ENCODE peak calls at places on chromosomes 3 and 15, in four cellular contexts. One of them, this sample, is unnamed. For H3K4me1, the result is how much of the 10 kb centered on the place peaks cover.

GRCh38 chr3:1082024-1082633 is 10.7 kb upstream of the CNTN6 start:
- DNase-seq in mesendoderm: peak
- DNase-seq in IMR-90: peak
- DNase-seq in H1: no peak
- DNase-seq in this sample: peak

GRCh38 chr15:89360294-89360971 is 25.8 kb upstream of the POLG start:
- DNase-seq in IMR-90: no peak
- DNase-seq in mesendoderm: peak
- DNase-seq in H1: no peak
- DNase-seq in this sample: peak

GRCh38 chr15:85837011-85837433 is 42.3 kb upstream of the KLHL25 start:
- DNase-seq in IMR-90: no peak
- DNase-seq in H1: no peak
- DNase-seq in mesendoderm: no peak
- DNase-seq in this sample: no peak

GRCh38 chr3:196837819-196838420 is 29.8 kb upstream of the SENP5 start:
- DNase-seq in H1: peak
- DNase-seq in IMR-90: peak
- DNase-seq in mesendoderm: peak
- DNase-seq in this sample: peak

GRCh38 chr3:151814588-151814987 is 672 bp downstream of the AADAC start:
- DNase-seq in H1: no peak
- DNase-seq in IMR-90: no peak
- DNase-seq in mesendoderm: no peak
- DNase-seq in this sample: no peak

GRCh38 chr3:65473746-65474145 is 565.0 kb downstream of the MAGI1 start:
- DNase-seq in H1: no peak
- DNase-seq in mesendoderm: no peak
- DNase-seq in IMR-90: peak
- DNase-seq in this sample: no peak

GRCh38 chr3:40753956-40754355 is 229.2 kb downstream of the ZNF621 start:
- DNase-seq in mesendoderm: peak
- DNase-seq in IMR-90: no peak
- DNase-seq in H1: no peak
- DNase-seq in this sample: no peak

GRCh38 chr3:172085557-172085895 is 46.1 kb downstream of the FNDC3B start:
- DNase-seq in H1: no peak
- DNase-seq in IMR-90: no peak
- DNase-seq in mesendoderm: no peak
- DNase-seq in this sample: no peak

GRCh38 chr3:61702453-61702852 is 141.1 kb downstream of the PTPRG start:
- DNase-seq in H1: no peak
- DNase-seq in IMR-90: no peak
- DNase-seq in mesendoderm: peak
- DNase-seq in this sample: no peak

GRCh38 chr15:75713338-75713895 is 769 bp upstream of the CSPG4 start:
- DNase-seq in IMR-90: peak
- DNase-seq in mesendoderm: peak
- DNase-seq in H1: no peak
- DNase-seq in this sample: peak

GRCh38 chr15:48176957-48177356 is 1.1 kb downstream of the MYEF2 start:
- DNase-seq in H1: no peak
- DNase-seq in mesendoderm: no peak
- DNase-seq in IMR-90: no peak
- DNase-seq in this sample: no peak

GRCh38 chr3:113034011-113034410 is 43.2 kb downstream of the GTPBP8 start:
- DNase-seq in mesendoderm: no peak
- DNase-seq in IMR-90: peak
- DNase-seq in H1: no peak
- DNase-seq in this sample: no peak

GRCh38 chr3:36942632-36943248 is 2.1 kb downstream of the TRANK1 start:
- DNase-seq in mesendoderm: no peak
- DNase-seq in IMR-90: no peak
- DNase-seq in H1: no peak
- DNase-seq in this sample: no peak

GRCh38 chr3:78918361-78919020 is 849.3 kb downstream of the ROBO1 start:
- DNase-seq in H1: no peak
- DNase-seq in IMR-90: peak
- DNase-seq in mesendoderm: no peak
- DNase-seq in this sample: no peak

GRCh38 chr15:83602021-83602420 is 51.9 kb upstream of the ADAMTSL3 start:
- DNase-seq in mesendoderm: peak
- DNase-seq in IMR-90: no peak
- DNase-seq in H1: no peak
- DNase-seq in this sample: no peak

GRCh38 chr15:31031471-31032064 is 40.1 kb upstream of the MTMR10 start:
- DNase-seq in IMR-90: peak
- DNase-seq in H1: no peak
- DNase-seq in mesendoderm: no peak
- DNase-seq in this sample: no peak

GRCh38 chr3:81743096-81744025 is 18.1 kb downstream of the GBE1 start:
- DNase-seq in H1: no peak
- DNase-seq in mesendoderm: peak
- DNase-seq in IMR-90: peak
- DNase-seq in this sample: no peak

GRCh38 chr15:80609512-80609946 is 85.6 kb upstream of the ABHD17C start:
- DNase-seq in mesendoderm: no peak
- DNase-seq in IMR-90: no peak
- DNase-seq in H1: no peak
- DNase-seq in this sample: no peak

GRCh38 chr3:31562525-31562924 is 29.8 kb downstream of the STT3B start:
- DNase-seq in H1: peak
- DNase-seq in mesendoderm: peak
- DNase-seq in IMR-90: no peak
- DNase-seq in this sample: peak

GRCh38 chr3:45940004-45940780 is 3.1 kb upstream of the CXCR6 start:
- DNase-seq in IMR-90: no peak
- DNase-seq in mesendoderm: peak
- DNase-seq in H1: no peak
- DNase-seq in this sample: no peak

GRCh38 chr3:118938183-118938961 is 96.3 kb downstream of the IGSF11 start:
- DNase-seq in mesendoderm: peak
- DNase-seq in IMR-90: peak
- DNase-seq in H1: no peak
- DNase-seq in this sample: no peak

GRCh38 chr3:171459130-171459941 is 869 bp downstream of the TNIK start:
- DNase-seq in H1: no peak
- DNase-seq in mesendoderm: peak
- DNase-seq in IMR-90: peak
- DNase-seq in this sample: peak

GRCh38 chr15:55894406-55894965 is 98.9 kb downstream of the NEDD4 start:
- DNase-seq in IMR-90: no peak
- DNase-seq in mesendoderm: no peak
- DNase-seq in H1: no peak
- DNase-seq in this sample: no peak

GRCh38 chr15:60889006-60889405 is 340.1 kb downstream of the RORA start:
- DNase-seq in H1: no peak
- DNase-seq in mesendoderm: no peak
- DNase-seq in IMR-90: no peak
- DNase-seq in this sample: no peak

GRCh38 chr15:73244333-73244732 is 124.4 kb downstream of the HCN4 start:
- DNase-seq in IMR-90: no peak
- DNase-seq in H1: no peak
- DNase-seq in mesendoderm: peak
- DNase-seq in this sample: peak

GRCh38 chr3:152236741-152237140 is 32.0 kb upstream of the MBNL1 start:
- DNase-seq in mesendoderm: peak
- DNase-seq in H1: no peak
- DNase-seq in IMR-90: peak
- DNase-seq in this sample: no peak

GRCh38 chr3:160709477-160710182 is 32.7 kb downstream of the ARL14 start:
- DNase-seq in H1: no peak
- DNase-seq in IMR-90: no peak
- DNase-seq in mesendoderm: peak
- DNase-seq in this sample: no peak

GRCh38 chr3:123374016-123374415 is 74.9 kb downstream of the ADCY5 start:
- DNase-seq in H1: no peak
- DNase-seq in IMR-90: no peak
- DNase-seq in mesendoderm: no peak
- DNase-seq in this sample: no peak

GRCh38 chr3:71583569-71584215 is at the start of gene FOXP1:
- DNase-seq in H1: no peak
- DNase-seq in IMR-90: peak
- DNase-seq in mesendoderm: peak
- DNase-seq in this sample: peak

GRCh38 chr15:101019351-101019750 is 100.2 kb downstream of the LRRK1 start:
- DNase-seq in H1: no peak
- DNase-seq in mesendoderm: no peak
- DNase-seq in IMR-90: no peak
- DNase-seq in this sample: peak

GRCh38 chr3:129992781-129993180 is 18.3 kb downstream of the TRH start:
- DNase-seq in IMR-90: no peak
- DNase-seq in H1: no peak
- DNase-seq in mesendoderm: peak
- DNase-seq in this sample: peak

GRCh38 chr3:171264758-171265157 is 195.4 kb downstream of the TNIK start:
- DNase-seq in mesendoderm: no peak
- DNase-seq in H1: no peak
- DNase-seq in IMR-90: no peak
- DNase-seq in this sample: no peak

GRCh38 chr15:32029409-32029861 is 880 bp upstream of the CHRNA7 start:
- DNase-seq in H1: no peak
- DNase-seq in mesendoderm: peak
- DNase-seq in IMR-90: no peak
- DNase-seq in this sample: peak

GRCh38 chr15:92409521-92409920 is 15.8 kb downstream of the ST8SIA2 start:
- DNase-seq in mesendoderm: peak
- DNase-seq in IMR-90: no peak
- DNase-seq in H1: no peak
- DNase-seq in this sample: no peak

GRCh38 chr15:92413511-92413910 is 19.8 kb downstream of the ST8SIA2 start:
- DNase-seq in IMR-90: no peak
- DNase-seq in mesendoderm: peak
- DNase-seq in H1: no peak
- DNase-seq in this sample: no peak

GRCh38 chr15:92410544-92410943 is 16.9 kb downstream of the ST8SIA2 start:
- DNase-seq in mesendoderm: no peak
- DNase-seq in IMR-90: no peak
- DNase-seq in H1: no peak
- DNase-seq in this sample: no peak

GRCh38 chr15:92409006-92409405 is 15.3 kb downstream of the ST8SIA2 start:
- DNase-seq in H1: no peak
- DNase-seq in IMR-90: no peak
- DNase-seq in mesendoderm: peak
- DNase-seq in this sample: no peak

GRCh38 chr15:92411256-92411655 is 17.6 kb downstream of the ST8SIA2 start:
- DNase-seq in mesendoderm: no peak
- DNase-seq in H1: no peak
- DNase-seq in IMR-90: no peak
- DNase-seq in this sample: no peak
- H2BK120ac ChIP-seq in mesendoderm: no peak
- H2BK120ac ChIP-seq in H1: no peak
- H2BK120ac ChIP-seq in IMR-90: no peak
- H2BK120ac ChIP-seq in this sample: no peak

GRCh38 chr3:141524988-141525387 is 38.2 kb downstream of the RASA2 start:
- DNase-seq in IMR-90: no peak
- DNase-seq in H1: no peak
- DNase-seq in mesendoderm: no peak
- DNase-seq in this sample: no peak
- H3K4me1 ChIP-seq in IMR-90: under half
- H3K4me1 ChIP-seq in H1: under half
- H3K4me1 ChIP-seq in mesendoderm: under half
- H3K4me1 ChIP-seq in this sample: under half

GRCh38 chr15:98751767-98752166 is 103.4 kb downstream of the IGF1R start:
- DNase-seq in IMR-90: no peak
- DNase-seq in mesendoderm: no peak
- DNase-seq in H1: no peak
- DNase-seq in this sample: no peak

GRCh38 chr15:98755138-98755537 is 106.8 kb downstream of the IGF1R start:
- DNase-seq in mesendoderm: no peak
- DNase-seq in IMR-90: peak
- DNase-seq in H1: no peak
- DNase-seq in this sample: no peak

GRCh38 chr15:98755781-98756180 is 107.4 kb downstream of the IGF1R start:
- DNase-seq in IMR-90: no peak
- DNase-seq in mesendoderm: no peak
- DNase-seq in H1: no peak
- DNase-seq in this sample: no peak

GRCh38 chr15:98754283-98755022 is 106.1 kb downstream of the IGF1R start:
- DNase-seq in H1: no peak
- DNase-seq in mesendoderm: peak
- DNase-seq in IMR-90: peak
- DNase-seq in this sample: no peak

DNA sequence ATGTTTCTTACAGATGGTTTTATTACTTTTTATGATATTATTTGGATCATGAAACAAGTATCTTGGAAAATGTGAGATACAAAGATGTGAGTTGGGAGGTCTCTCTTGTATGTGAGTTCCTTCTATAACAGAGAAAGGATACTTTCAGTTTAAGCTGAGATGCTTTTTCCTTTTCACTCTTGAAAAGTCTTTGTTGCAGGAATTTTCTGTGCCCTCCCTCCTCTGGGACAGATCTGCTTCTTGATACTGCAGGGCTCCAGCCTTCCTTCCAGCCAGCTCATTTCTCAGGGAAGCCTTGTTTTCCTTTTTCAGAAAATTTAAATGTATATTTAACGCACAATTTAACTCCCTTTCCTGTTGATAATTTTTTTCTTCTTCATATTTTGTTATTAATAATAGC is 105.4 kb downstream of the IGF1R start:
- DNase-seq in H1: no peak
- DNase-seq in IMR-90: no peak
- DNase-seq in mesendoderm: no peak
- DNase-seq in this sample: no peak
- H3K56ac ChIP-seq in H1: no peak
- H3K56ac ChIP-seq in IMR-90: peak
- H3K56ac ChIP-seq in mesendoderm: no peak
- H3K56ac ChIP-seq in this sample: no peak

GRCh38 chr15:41263891-41264351 is 32.9 kb downstream of the CHP1 start:
- DNase-seq in IMR-90: peak
- DNase-seq in H1: peak
- DNase-seq in mesendoderm: peak
- DNase-seq in this sample: peak

GRCh38 chr15:41258706-41259471 is 27.8 kb downstream of the CHP1 start:
- DNase-seq in H1: no peak
- DNase-seq in IMR-90: peak
- DNase-seq in mesendoderm: no peak
- DNase-seq in this sample: no peak

GRCh38 chr15:41256577-41257038 is 25.5 kb downstream of the CHP1 start:
- DNase-seq in mesendoderm: no peak
- DNase-seq in IMR-90: no peak
- DNase-seq in H1: no peak
- DNase-seq in this sample: no peak

GRCh38 chr15:41259546-41260189 is 28.6 kb downstream of the CHP1 start:
- DNase-seq in IMR-90: no peak
- DNase-seq in mesendoderm: no peak
- DNase-seq in H1: no peak
- DNase-seq in this sample: no peak

GRCh38 chr15:41262571-41262970 is 31.5 kb downstream of the CHP1 start:
- DNase-seq in H1: no peak
- DNase-seq in IMR-90: no peak
- DNase-seq in mesendoderm: no peak
- DNase-seq in this sample: no peak
- H2BK120ac ChIP-seq in H1: no peak
- H2BK120ac ChIP-seq in IMR-90: no peak
- H2BK120ac ChIP-seq in mesendoderm: no peak
- H2BK120ac ChIP-seq in this sample: no peak

GRCh38 chr3:126485131-126485530 is 9.4 kb upstream of the ZXDC start:
- DNase-seq in mesendoderm: no peak
- DNase-seq in IMR-90: no peak
- DNase-seq in H1: no peak
- DNase-seq in this sample: no peak
- H3K4me1 ChIP-seq in mesendoderm: under half
- H3K4me1 ChIP-seq in IMR-90: under half
- H3K4me1 ChIP-seq in H1: under half
- H3K4me1 ChIP-seq in this sample: under half

This sample was measured in H9.